ENCODE peak calls at places on chromosome 20, in seven cellular contexts. Y, E, J, F, D, W and B are unnamed samples.

GRCh38 chr20:53157443-53158408 is 185.6 kb downstream of the TSHZ2 start:
- DNase-seq in F (no peak), E (no peak), J (peak; percentile 74), D (peak; percentile 51), W (no peak), Y (peak; percentile 23), B (peak; percentile 72)

GRCh38 chr20:40668449-40669228 is 20.4 kb downstream of the MAFB start:
- DNase-seq in J (no peak), E (no peak), D (no peak), W (no peak), F (no peak), Y (no peak), B (no peak)

GRCh38 chr20:11173936-11174335 is 500.1 kb upstream of the JAG1 start:
- DNase-seq in W (no peak), D (no peak), J (no peak), Y (no peak), F (no peak), E (no peak), B (no peak)

GRCh38 chr20:16953858-16954257 is 205.7 kb downstream of the OTOR start:
- DNase-seq in W (no peak), D (no peak), F (no peak), Y (no peak), E (no peak), J (no peak), B (no peak)

GRCh38 chr20:10033905-10034304 is 882 bp upstream of the ANKEF1 start:
- DNase-seq in Y (no peak), E (no peak), F (no peak), J (no peak), D (no peak), W (no peak), B (no peak)

GRCh38 chr20:330233-331149 is 5.1 kb downstream of the SOX12 start:
- DNase-seq in D (peak; percentile 49), J (no peak), W (peak; percentile 47), E (peak; percentile 70), Y (peak; percentile 56), F (no peak), B (peak; percentile 79)

GRCh38 chr20:54092021-54092420 is 21.6 kb upstream of the BCAS1 start:
- DNase-seq in D (no peak), Y (no peak), E (no peak), W (no peak), F (no peak), J (no peak), B (no peak)

GRCh38 chr20:49290608-49291191 is 12.8 kb upstream of the ZNFX1 start:
- DNase-seq in J (no peak), E (no peak), D (no peak), Y (no peak), F (no peak), W (no peak), B (no peak)

GRCh38 chr20:49914310-49915117 is 815 bp downstream of the SPATA2 start:
- DNase-seq in Y (no peak), W (no peak), E (no peak), J (no peak), F (no peak), D (no peak), B (no peak)

GRCh38 chr20:15875446-15875845 is 697.8 kb downstream of the KIF16B start:
- DNase-seq in Y (no peak), D (no peak), F (no peak), J (no peak), E (no peak), W (no peak), B (no peak)

GRCh38 chr20:57386762-57387161 is 4.4 kb upstream of the RBM38 start:
- DNase-seq in F (no peak), J (no peak), D (no peak), W (no peak), E (peak; percentile 50), Y (peak; percentile 19), B (peak; percentile 71)

GRCh38 chr20:36819662-36820061 is 46.1 kb upstream of the DSN1 start:
- DNase-seq in Y (no peak), J (no peak), D (peak; percentile 75), E (no peak), W (no peak), F (no peak), B (no peak)

GRCh38 chr20:64119681-64120341 is 12.4 kb upstream of the NPBWR2 start:
- DNase-seq in F (no peak), Y (no peak), W (peak; percentile 16), E (peak; percentile 55), J (no peak), D (no peak), B (peak; percentile 77)

GRCh38 chr20:57902478-57902877 is 192.7 kb upstream of the PMEPA1 start:
- DNase-seq in Y (no peak), J (no peak), W (no peak), D (no peak), F (no peak), E (no peak), B (no peak)

GRCh38 chr20:24584538-24585356 is 115.3 kb downstream of the SYNDIG1 start:
- DNase-seq in Y (no peak), F (no peak), J (no peak), E (no peak), W (no peak), D (no peak), B (no peak)

GRCh38 chr20:37369846-37370245 is 23.9 kb downstream of the SRC start:
- DNase-seq in E (peak; percentile 25), F (no peak), Y (no peak), D (no peak), J (no peak), W (no peak), B (peak; percentile 37)

GRCh38 chr20:17372831-17373440 is 146.1 kb downstream of the PCSK2 start:
- DNase-seq in E (no peak), D (no peak), W (no peak), F (no peak), J (no peak), Y (no peak), B (no peak)

GRCh38 chr20:57409316-57409671 is 18.1 kb downstream of the RBM38 start:
- DNase-seq in J (no peak), F (no peak), Y (peak; percentile 60), W (no peak), E (no peak), D (no peak), B (peak; percentile 64)

GRCh38 chr20:15703171-15703911 is 869.9 kb downstream of the KIF16B start:
- DNase-seq in J (no peak), W (no peak), Y (no peak), F (no peak), D (no peak), E (no peak), B (no peak)

GRCh38 chr20:53914091-53914860 is 156.1 kb downstream of the BCAS1 start:
- DNase-seq in Y (no peak), D (no peak), F (no peak), J (no peak), W (no peak), E (no peak), B (no peak)

GRCh38 chr20:272718-273117 is 15.2 kb downstream of the DEFB132 start:
- DNase-seq in D (no peak), J (no peak), E (no peak), W (no peak), Y (no peak), F (no peak), B (no peak)

GRCh38 chr20:10648651-10649050 is 25.1 kb downstream of the JAG1 start:
- DNase-seq in Y (no peak), W (no peak), D (no peak), E (no peak), J (no peak), F (no peak), B (no peak)

GRCh38 chr20:51768759-51769517 is 748 bp upstream of the ATP9A start:
- DNase-seq in E (peak; percentile 70), J (no peak), W (peak; percentile 20), D (no peak), Y (peak; percentile 41), F (no peak), B (no peak)

GRCh38 chr20:1037039-1037438 is 34.9 kb upstream of the RSPO4 start:
- DNase-seq in F (no peak), W (no peak), J (no peak), E (no peak), Y (no peak), D (no peak), B (no peak)

GRCh38 chr20:20969701-20970100 is 136.5 kb downstream of the LINC00237 start:
- DNase-seq in F (no peak), J (no peak), E (no peak), Y (no peak), D (no peak), W (no peak), B (no peak)
- H3K27me3 ChIP-seq in F (peaks cover 40% of the 10 kb centered on the region), J (no peaks in the 10 kb centered on the region), E (no peaks in the 10 kb centered on the region), Y (no peaks in the 10 kb centered on the region), D (no peaks in the 10 kb centered on the region), W (no peaks in the 10 kb centered on the region), B (peaks cover 3% of the 10 kb centered on the region)

GRCh38 chr20:63100401-63100925 is 93.7 kb upstream of the BHLHE23 start:
- DNase-seq in E (peak; percentile 30), Y (no peak), W (peak; percentile 5), J (no peak), D (no peak), F (peak; percentile 8), B (peak; percentile 42)

GRCh38 chr20:63102720-63103375 is 96.1 kb upstream of the BHLHE23 start:
- DNase-seq in W (peak; percentile 33), J (no peak), D (peak; percentile 29), E (peak; percentile 80), Y (no peak), F (peak; percentile 39), B (peak; percentile 86)

GRCh38 chr20:63099426-63100267 is 92.9 kb upstream of the BHLHE23 start:
- DNase-seq in E (peak; percentile 55), Y (no peak), F (peak; percentile 3), D (no peak), J (no peak), W (peak; percentile 9), B (peak; percentile 54)

GRCh38 chr20:63101781-63102719 is 95.3 kb upstream of the BHLHE23 start:
- DNase-seq in W (peak; percentile 19), E (peak; percentile 80), J (no peak), F (peak; percentile 19), D (peak; percentile 39), Y (peak; percentile 35), B (peak; percentile 85)

GRCh38 chr20:63100926-63101699 is 94.3 kb upstream of the BHLHE23 start:
- DNase-seq in Y (no peak), W (peak; percentile 12), F (peak; percentile 7), D (no peak), E (peak; percentile 57), J (no peak), B (peak; percentile 52)
- H3K27me3 ChIP-seq in Y (no peaks in the 10 kb centered on the region), W (peaks cover 3% of the 10 kb centered on the region), F (peaks cover 96% of the 10 kb centered on the region), D (no peaks in the 10 kb centered on the region), E (no peaks in the 10 kb centered on the region), J (peaks cover 30% of the 10 kb centered on the region), B (peaks cover 18% of the 10 kb centered on the region)

GRCh38 chr20:59577037-59577808 is 27.1 kb upstream of the PHACTR3 start:
- DNase-seq in D (no peak), J (no peak), Y (peak; percentile 63), W (no peak), E (no peak), F (no peak), B (peak; percentile 58)
- H3K27me3 ChIP-seq in D (peaks cover 11% of the 10 kb centered on the region), J (no peaks in the 10 kb centered on the region), Y (no peaks in the 10 kb centered on the region), W (peaks cover 57% of the 10 kb centered on the region), E (no peaks in the 10 kb centered on the region), F (peaks cover 60% of the 10 kb centered on the region), B (peaks cover 53% of the 10 kb centered on the region)

GRCh38 chr20:46226602-46227001 is 81.7 kb downstream of the CDH22 start:
- DNase-seq in F (no peak), E (no peak), Y (no peak), D (no peak), J (no peak), W (no peak), B (no peak)
- H3K27me3 ChIP-seq in F (peaks cover 67% of the 10 kb centered on the region), E (no peaks in the 10 kb centered on the region), Y (no peaks in the 10 kb centered on the region), D (no peaks in the 10 kb centered on the region), J (no peaks in the 10 kb centered on the region), W (peaks cover 17% of the 10 kb centered on the region), B (peaks cover 22% of the 10 kb centered on the region)

GRCh38 chr20:3172126-3172932 is 1.0 kb downstream of the LZTS3 start:
- DNase-seq in E (peak; percentile 42), J (no peak), F (no peak), Y (peak; percentile 36), W (no peak), D (no peak), B (no peak)
- H3K27me3 ChIP-seq in E (no peaks in the 10 kb centered on the region), J (no peaks in the 10 kb centered on the region), F (no peaks in the 10 kb centered on the region), Y (no peaks in the 10 kb centered on the region), W (peaks cover 34% of the 10 kb centered on the region), D (no peaks in the 10 kb centered on the region), B (peaks cover 19% of the 10 kb centered on the region)